ENCODE peak calls at places on chromosomes 13 and 19, in ten cellular contexts. L, T, I, F, K, Q, R, P, Z and J are unnamed samples.

GRCh38 chr19:12884926-12885748 is 1.9 kb downstream of the KLF1 start:
- DNase-seq in L (peak), T (no peak), I (peak), F (peak), K (peak), Q (peak), R (peak), P (peak), Z (peak), J (peak)

GRCh38 chr19:13035820-13036365 is 40.6 kb downstream of the NFIX start:
- DNase-seq in L (no peak), T (no peak), I (no peak), F (no peak), K (no peak), Q (no peak), R (no peak), P (no peak), Z (no peak), J (no peak)

GRCh38 chr13:26707122-26708006 is 53.2 kb downstream of the GPR12 start:
- DNase-seq in L (peak), T (peak), I (peak), F (peak), K (peak), Q (no peak), R (no peak), P (no peak), Z (peak), J (peak)

GRCh38 chr19:51020988-51021651 is 1.6 kb upstream of the KLK10 start:
- DNase-seq in L (no peak), T (peak), I (no peak), F (peak), K (no peak), Q (no peak), R (no peak), P (no peak), Z (no peak), J (peak)

GRCh38 chr13:56735537-56735942 is 405.2 kb upstream of the PRR20A start:
- DNase-seq in L (peak), T (no peak), I (no peak), F (peak), K (no peak), Q (no peak), R (no peak), P (peak), Z (no peak), J (no peak)

GRCh38 chr19:6268382-6268771 is 11.4 kb downstream of the MLLT1 start:
- DNase-seq in L (no peak), T (no peak), I (no peak), F (no peak), K (no peak), Q (no peak), R (no peak), P (no peak), Z (no peak), J (no peak)

GRCh38 chr13:92743992-92744391 is 482.6 kb upstream of the GPC6 start:
- DNase-seq in L (no peak), T (no peak), I (no peak), F (no peak), K (no peak), Q (no peak), R (no peak), P (no peak), Z (no peak), J (no peak)

GRCh38 chr13:42075517-42075916 is 27.1 kb downstream of the DGKH start:
- DNase-seq in L (no peak), T (no peak), I (no peak), F (no peak), K (no peak), Q (no peak), R (no peak), P (no peak), Z (no peak), J (no peak)

GRCh38 chr19:48203227-48203793 is 32.8 kb downstream of the ZSWIM9 start:
- DNase-seq in L (no peak), T (no peak), I (no peak), F (no peak), K (no peak), Q (no peak), R (no peak), P (no peak), Z (no peak), J (no peak)

GRCh38 chr13:113731192-113732175 is 27.5 kb upstream of the TMEM255B start:
- DNase-seq in L (no peak), T (no peak), I (no peak), F (no peak), K (no peak), Q (no peak), R (no peak), P (no peak), Z (no peak), J (no peak)

GRCh38 chr13:43058318-43058674 is 34.9 kb downstream of the DNAJC15 start:
- DNase-seq in L (peak), T (no peak), I (no peak), F (peak), K (no peak), Q (no peak), R (no peak), P (no peak), Z (no peak), J (peak)

GRCh38 chr19:9885077-9885552 is 50.0 kb downstream of the PIN1 start:
- DNase-seq in L (no peak), T (no peak), I (no peak), F (peak), K (no peak), Q (peak), R (no peak), P (no peak), Z (no peak), J (peak)

GRCh38 chr13:36124236-36124822 is 6.9 kb downstream of the DCLK1 start:
- DNase-seq in L (no peak), T (no peak), I (no peak), F (no peak), K (no peak), Q (peak), R (no peak), P (no peak), Z (no peak), J (no peak)

GRCh38 chr19:6712692-6713670 is 7.5 kb downstream of the C3 start:
- DNase-seq in L (no peak), T (no peak), I (no peak), F (no peak), K (no peak), Q (no peak), R (no peak), P (no peak), Z (no peak), J (no peak)

GRCh38 chr13:99525967-99526366 is 24.7 kb downstream of the TM9SF2 start:
- DNase-seq in L (no peak), T (no peak), I (no peak), F (no peak), K (no peak), Q (no peak), R (no peak), P (no peak), Z (no peak), J (peak)

GRCh38 chr13:50099473-50099872 is 84.2 kb downstream of the KCNRG start:
- DNase-seq in L (no peak), T (no peak), I (no peak), F (no peak), K (no peak), Q (no peak), R (no peak), P (no peak), Z (no peak), J (no peak)

GRCh38 chr13:80630685-80631121 is 289.8 kb upstream of the SPRY2 start:
- DNase-seq in L (no peak), T (peak), I (no peak), F (no peak), K (no peak), Q (no peak), R (no peak), P (no peak), Z (no peak), J (no peak)

GRCh38 chr19:31560021-31560770 is 211.0 kb upstream of the TSHZ3 start:
- DNase-seq in L (no peak), T (no peak), I (no peak), F (peak), K (no peak), Q (no peak), R (no peak), P (no peak), Z (no peak), J (no peak)

GRCh38 chr19:2922987-2923386 is 21.8 kb downstream of the ZNF77 start:
- DNase-seq in L (peak), T (no peak), I (no peak), F (peak), K (no peak), Q (no peak), R (no peak), P (no peak), Z (no peak), J (peak)

GRCh38 chr19:55352040-55352439 is 2.5 kb downstream of the COX6B2 start:
- DNase-seq in L (no peak), T (no peak), I (no peak), F (no peak), K (no peak), Q (no peak), R (no peak), P (no peak), Z (no peak), J (no peak)

GRCh38 chr19:45822716-45823115 is 7.6 kb upstream of the RSPH6A start:
- DNase-seq in L (no peak), T (no peak), I (no peak), F (no peak), K (no peak), Q (no peak), R (no peak), P (no peak), Z (no peak), J (no peak)

GRCh38 chr13:28530729-28531194 is 35.8 kb upstream of the FLT1 start:
- DNase-seq in L (peak), T (no peak), I (no peak), F (no peak), K (no peak), Q (no peak), R (no peak), P (no peak), Z (no peak), J (no peak)

GRCh38 chr19:5680083-5680436 is 256 bp downstream of the MICOS13 start:
- DNase-seq in L (no peak), T (peak), I (no peak), F (no peak), K (no peak), Q (peak), R (no peak), P (no peak), Z (no peak), J (no peak)

GRCh38 chr19:17294051-17294891 is 9.0 kb downstream of the ABHD8 start:
- DNase-seq in L (peak), T (no peak), I (peak), F (peak), K (peak), Q (no peak), R (no peak), P (peak), Z (no peak), J (peak)